ENCODE peak calls at places on chromosomes 16 and 17, in eight cellular contexts. One of them, this sample, is unnamed.

GRCh38 chr17:1977583-1978395 is 47.3 kb downstream of the RTN4RL1 start:
- DNase-seq in stomach: no peak
- DNase-seq in testis: peak; percentile 62
- DNase-seq in gastrocnemius medialis: no peak
- DNase-seq in body of pancreas: no peak
- DNase-seq in tibial nerve: no peak
- DNase-seq in IMR-90: no peak
- DNase-seq in ovary: no peak
- DNase-seq in this sample: no peak

GRCh38 chr16:46427340-46428107 is 193.7 kb downstream of the SHCBP1 start:
- DNase-seq in stomach: no peak
- DNase-seq in testis: no peak
- DNase-seq in gastrocnemius medialis: no peak
- DNase-seq in body of pancreas: no peak
- DNase-seq in tibial nerve: no peak
- DNase-seq in IMR-90: no peak
- DNase-seq in ovary: no peak
- DNase-seq in this sample: no peak

GRCh38 chr17:64336760-64337413 is 53.8 kb downstream of the PECAM1 start:
- DNase-seq in stomach: no peak
- DNase-seq in testis: no peak
- DNase-seq in gastrocnemius medialis: no peak
- DNase-seq in body of pancreas: no peak
- DNase-seq in tibial nerve: no peak
- DNase-seq in IMR-90: no peak
- DNase-seq in ovary: no peak
- DNase-seq in this sample: no peak

GRCh38 chr17:67500261-67500660 is 123.2 kb downstream of the PITPNC1 start:
- DNase-seq in stomach: no peak
- DNase-seq in testis: no peak
- DNase-seq in gastrocnemius medialis: no peak
- DNase-seq in body of pancreas: no peak
- DNase-seq in tibial nerve: no peak
- DNase-seq in IMR-90: peak; percentile 43
- DNase-seq in ovary: no peak
- DNase-seq in this sample: no peak

GRCh38 chr17:71327376-71328059 is 793.3 kb upstream of the SOX9 start:
- DNase-seq in stomach: no peak
- DNase-seq in testis: no peak
- DNase-seq in gastrocnemius medialis: no peak
- DNase-seq in body of pancreas: no peak
- DNase-seq in tibial nerve: no peak
- DNase-seq in IMR-90: peak; percentile 72
- DNase-seq in ovary: no peak
- DNase-seq in this sample: no peak

GRCh38 chr16:49000594-49000993 is 281.0 kb downstream of the CBLN1 start:
- DNase-seq in stomach: no peak
- DNase-seq in testis: peak; percentile 23
- DNase-seq in gastrocnemius medialis: no peak
- DNase-seq in body of pancreas: no peak
- DNase-seq in tibial nerve: no peak
- DNase-seq in IMR-90: no peak
- DNase-seq in ovary: no peak
- DNase-seq in this sample: no peak

GRCh38 chr17:68734911-68735310 is 133.7 kb upstream of the FAM20A start:
- DNase-seq in stomach: no peak
- DNase-seq in testis: no peak
- DNase-seq in gastrocnemius medialis: no peak
- DNase-seq in body of pancreas: no peak
- DNase-seq in tibial nerve: no peak
- DNase-seq in IMR-90: no peak
- DNase-seq in ovary: no peak
- DNase-seq in this sample: no peak

GRCh38 chr17:58072862-58073261 is 10.4 kb upstream of the DYNLL2 start:
- DNase-seq in stomach: no peak
- DNase-seq in testis: no peak
- DNase-seq in gastrocnemius medialis: no peak
- DNase-seq in body of pancreas: no peak
- DNase-seq in tibial nerve: no peak
- DNase-seq in IMR-90: no peak
- DNase-seq in ovary: no peak
- DNase-seq in this sample: no peak

GRCh38 chr17:9817086-9817485 is 4.8 kb downstream of the GSG1L2 start:
- DNase-seq in stomach: peak; percentile 37
- DNase-seq in testis: peak; percentile 48
- DNase-seq in gastrocnemius medialis: no peak
- DNase-seq in body of pancreas: peak; percentile 16
- DNase-seq in tibial nerve: no peak
- DNase-seq in IMR-90: peak; percentile 23
- DNase-seq in ovary: no peak
- DNase-seq in this sample: no peak

GRCh38 chr17:512311-512710 is 159.7 kb upstream of the RPH3AL start:
- DNase-seq in stomach: no peak
- DNase-seq in testis: no peak
- DNase-seq in gastrocnemius medialis: no peak
- DNase-seq in body of pancreas: no peak
- DNase-seq in tibial nerve: no peak
- DNase-seq in IMR-90: no peak
- DNase-seq in ovary: no peak
- DNase-seq in this sample: no peak

GRCh38 chr17:4769628-4770027 is 2.1 kb upstream of the TM4SF5 start:
- DNase-seq in stomach: no peak
- DNase-seq in testis: no peak
- DNase-seq in gastrocnemius medialis: no peak
- DNase-seq in body of pancreas: no peak
- DNase-seq in tibial nerve: no peak
- DNase-seq in IMR-90: no peak
- DNase-seq in ovary: no peak
- DNase-seq in this sample: no peak

GRCh38 chr17:30333503-30334240 is at the start of gene TMIGD1:
- DNase-seq in stomach: no peak
- DNase-seq in testis: no peak
- DNase-seq in gastrocnemius medialis: no peak
- DNase-seq in body of pancreas: no peak
- DNase-seq in tibial nerve: no peak
- DNase-seq in IMR-90: no peak
- DNase-seq in ovary: no peak
- DNase-seq in this sample: no peak

GRCh38 chr17:68080411-68081150 is 45.0 kb downstream of the KPNA2 start:
- DNase-seq in stomach: no peak
- DNase-seq in testis: no peak
- DNase-seq in gastrocnemius medialis: no peak
- DNase-seq in body of pancreas: no peak
- DNase-seq in tibial nerve: no peak
- DNase-seq in IMR-90: no peak
- DNase-seq in ovary: no peak
- DNase-seq in this sample: no peak

GRCh38 chr17:1494203-1494602 is 1.7 kb upstream of the MYO1C start:
- DNase-seq in stomach: no peak
- DNase-seq in testis: no peak
- DNase-seq in gastrocnemius medialis: no peak
- DNase-seq in body of pancreas: no peak
- DNase-seq in tibial nerve: no peak
- DNase-seq in IMR-90: no peak
- DNase-seq in ovary: no peak
- DNase-seq in this sample: no peak

GRCh38 chr16:4364196-4365013 is 7.2 kb upstream of the VASN start:
- DNase-seq in stomach: no peak
- DNase-seq in testis: no peak
- DNase-seq in gastrocnemius medialis: no peak
- DNase-seq in body of pancreas: no peak
- DNase-seq in tibial nerve: no peak
- DNase-seq in IMR-90: no peak
- DNase-seq in ovary: no peak
- DNase-seq in this sample: no peak

GRCh38 chr16:5678371-5678770 is 580.8 kb upstream of the EEF2KMT start:
- DNase-seq in stomach: no peak
- DNase-seq in testis: no peak
- DNase-seq in gastrocnemius medialis: no peak
- DNase-seq in body of pancreas: no peak
- DNase-seq in tibial nerve: no peak
- DNase-seq in IMR-90: no peak
- DNase-seq in ovary: no peak
- DNase-seq in this sample: no peak

GRCh38 chr17:63974594-63975192 is 2.0 kb upstream of the SCN4A start:
- DNase-seq in stomach: no peak
- DNase-seq in testis: no peak
- DNase-seq in gastrocnemius medialis: peak; percentile 87
- DNase-seq in body of pancreas: no peak
- DNase-seq in tibial nerve: no peak
- DNase-seq in IMR-90: peak; percentile 67
- DNase-seq in ovary: no peak
- DNase-seq in this sample: no peak

GRCh38 chr17:28792877-28793666 is 49.3 kb downstream of the TRAF4 start:
- DNase-seq in stomach: no peak
- DNase-seq in testis: no peak
- DNase-seq in gastrocnemius medialis: no peak
- DNase-seq in body of pancreas: no peak
- DNase-seq in tibial nerve: no peak
- DNase-seq in IMR-90: peak; percentile 32
- DNase-seq in ovary: no peak
- DNase-seq in this sample: no peak

GRCh38 chr16:85894266-85894665 is 4.7 kb upstream of the IRF8 start:
- DNase-seq in stomach: no peak
- DNase-seq in testis: no peak
- DNase-seq in gastrocnemius medialis: no peak
- DNase-seq in body of pancreas: peak; percentile 63
- DNase-seq in tibial nerve: no peak
- DNase-seq in IMR-90: no peak
- DNase-seq in ovary: no peak
- DNase-seq in this sample: no peak

GRCh38 chr16:11190585-11191565 is 65.1 kb downstream of the SOCS1 start:
- DNase-seq in stomach: no peak
- DNase-seq in testis: no peak
- DNase-seq in gastrocnemius medialis: no peak
- DNase-seq in body of pancreas: no peak
- DNase-seq in tibial nerve: no peak
- DNase-seq in IMR-90: peak; percentile 62
- DNase-seq in ovary: no peak
- DNase-seq in this sample: no peak

GRCh38 chr17:81309140-81309858 is 14.2 kb upstream of the SLC38A10 start:
- DNase-seq in stomach: peak; percentile 90
- DNase-seq in testis: peak; percentile 60
- DNase-seq in gastrocnemius medialis: peak; percentile 94
- DNase-seq in body of pancreas: peak; percentile 91
- DNase-seq in tibial nerve: peak; percentile 85
- DNase-seq in IMR-90: peak; percentile 51
- DNase-seq in ovary: no peak
- DNase-seq in this sample: peak; percentile 76
- TF ChIP-seq POLR2A in stomach: no peak
- TF ChIP-seq POLR2A in testis: no peak
- TF ChIP-seq POLR2A in gastrocnemius medialis: peak; percentile 57
- TF ChIP-seq POLR2A in body of pancreas: peak; percentile 47
- TF ChIP-seq POLR2A in tibial nerve: no peak
- TF ChIP-seq POLR2A in IMR-90: no peak
- TF ChIP-seq POLR2A in ovary: no peak
- TF ChIP-seq POLR2A in this sample: peak; percentile 34

GRCh38 chr17:81842378-81842724 is 7.5 kb upstream of the PPP1R27 start:
- DNase-seq in stomach: no peak
- DNase-seq in testis: no peak
- DNase-seq in gastrocnemius medialis: no peak
- DNase-seq in body of pancreas: no peak
- DNase-seq in tibial nerve: no peak
- DNase-seq in IMR-90: no peak
- DNase-seq in ovary: no peak
- DNase-seq in this sample: no peak

GRCh38 chr17:81844327-81844851 is 9.5 kb upstream of the PPP1R27 start:
- DNase-seq in stomach: no peak
- DNase-seq in testis: no peak
- DNase-seq in gastrocnemius medialis: no peak
- DNase-seq in body of pancreas: no peak
- DNase-seq in tibial nerve: no peak
- DNase-seq in IMR-90: no peak
- DNase-seq in ovary: no peak
- DNase-seq in this sample: no peak

GRCh38 chr17:81843713-81844326 is 9.0 kb upstream of the PPP1R27 start:
- DNase-seq in stomach: no peak
- DNase-seq in testis: no peak
- DNase-seq in gastrocnemius medialis: no peak
- DNase-seq in body of pancreas: no peak
- DNase-seq in tibial nerve: no peak
- DNase-seq in IMR-90: no peak
- DNase-seq in ovary: no peak
- DNase-seq in this sample: no peak

GRCh38 chr17:81841866-81842265 is 7.0 kb upstream of the PPP1R27 start:
- DNase-seq in stomach: no peak
- DNase-seq in testis: no peak
- DNase-seq in gastrocnemius medialis: no peak
- DNase-seq in body of pancreas: no peak
- DNase-seq in tibial nerve: no peak
- DNase-seq in IMR-90: no peak
- DNase-seq in ovary: no peak
- DNase-seq in this sample: no peak

GRCh38 chr17:81842725-81843504 is 8.1 kb upstream of the PPP1R27 start:
- DNase-seq in stomach: no peak
- DNase-seq in testis: no peak
- DNase-seq in gastrocnemius medialis: peak; percentile 72
- DNase-seq in body of pancreas: peak; percentile 70
- DNase-seq in tibial nerve: no peak
- DNase-seq in IMR-90: no peak
- DNase-seq in ovary: peak; percentile 68
- DNase-seq in this sample: peak; percentile 50
- TF ChIP-seq POLR2A in stomach: no peak
- TF ChIP-seq POLR2A in testis: no peak
- TF ChIP-seq POLR2A in gastrocnemius medialis: no peak
- TF ChIP-seq POLR2A in body of pancreas: peak; percentile 7
- TF ChIP-seq POLR2A in tibial nerve: no peak
- TF ChIP-seq POLR2A in IMR-90: peak; percentile 6
- TF ChIP-seq POLR2A in ovary: no peak
- TF ChIP-seq POLR2A in this sample: no peak

DNA sequence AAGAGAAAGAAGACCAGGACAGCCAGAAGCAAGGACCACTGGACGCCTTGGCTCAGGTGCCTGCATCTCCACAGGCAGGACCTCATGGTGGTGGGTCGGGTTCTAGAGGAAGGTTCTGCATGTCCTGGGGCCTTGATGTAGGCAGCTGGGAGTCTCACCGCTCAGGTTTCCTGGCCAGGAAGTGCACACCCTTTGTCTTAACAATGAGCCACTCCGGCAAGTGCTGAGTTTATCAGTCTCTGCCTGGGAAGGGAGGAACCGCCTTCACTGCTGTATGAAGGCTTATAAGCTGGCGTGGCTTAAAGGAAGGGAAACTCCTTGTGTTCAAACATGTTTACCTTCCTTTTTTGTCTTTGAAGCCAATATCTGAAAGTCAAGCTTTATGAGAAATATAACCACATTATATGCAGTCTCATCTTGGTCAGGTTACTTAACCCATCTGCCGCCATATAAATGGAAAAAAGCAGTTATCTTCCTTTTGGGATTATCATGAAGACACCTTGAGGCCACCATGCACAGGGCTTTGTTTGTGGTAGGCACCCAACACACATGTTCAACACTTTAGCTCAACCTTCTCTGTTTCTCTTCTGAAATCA is at the start of gene ST6GALNAC1:
- DNase-seq in stomach: peak; percentile 85
- DNase-seq in testis: peak; percentile 67
- DNase-seq in gastrocnemius medialis: no peak
- DNase-seq in body of pancreas: no peak
- DNase-seq in tibial nerve: no peak
- DNase-seq in IMR-90: no peak
- DNase-seq in ovary: no peak
- DNase-seq in this sample: no peak
- TF ChIP-seq POLR2A in stomach: no peak
- TF ChIP-seq POLR2A in testis: no peak
- TF ChIP-seq POLR2A in gastrocnemius medialis: no peak
- TF ChIP-seq POLR2A in body of pancreas: peak; percentile 7
- TF ChIP-seq POLR2A in tibial nerve: no peak
- TF ChIP-seq POLR2A in IMR-90: no peak
- TF ChIP-seq POLR2A in ovary: no peak
- TF ChIP-seq POLR2A in this sample: no peak

GRCh38 chr16:87845213-87845612 is 24.1 kb downstream of the SLC7A5 start:
- DNase-seq in stomach: no peak
- DNase-seq in testis: peak; percentile 67
- DNase-seq in gastrocnemius medialis: no peak
- DNase-seq in body of pancreas: no peak
- DNase-seq in tibial nerve: no peak
- DNase-seq in IMR-90: no peak
- DNase-seq in ovary: no peak
- DNase-seq in this sample: no peak
- TF ChIP-seq POLR2A in stomach: no peak
- TF ChIP-seq POLR2A in testis: no peak
- TF ChIP-seq POLR2A in gastrocnemius medialis: no peak
- TF ChIP-seq POLR2A in body of pancreas: no peak
- TF ChIP-seq POLR2A in tibial nerve: no peak
- TF ChIP-seq POLR2A in IMR-90: no peak
- TF ChIP-seq POLR2A in ovary: no peak
- TF ChIP-seq POLR2A in this sample: no peak

This sample was measured in uterus.